ENCODE peak calls at places on chromosomes 16 and 17, in ten cellular contexts. B is left ventricle myocardium inferior, D is astrocyte of the cerebellum, I is left lung, A is lower leg skin, S is mucosa of descending colon, M is HAP-1, H is IMR-90, T is upper lobe of right lung, J is tibial nerve. W is an unnamed sample.

GRCh38 chr16:50501251-50501650 is 46.9 kb upstream of the NKD1 start:
- DNase-seq in S (no peak), I (no peak), T (no peak), M (no peak), D (no peak), H (no peak), A (peak), J (no peak), B (no peak), W (no peak)

GRCh38 chr16:17334096-17334495 is 136.7 kb downstream of the XYLT1 start:
- DNase-seq in A (no peak), J (no peak), S (no peak), M (no peak), H (peak), D (no peak), T (no peak), B (no peak), I (no peak), W (peak)

GRCh38 chr17:28725660-28726395 is at the start of gene TLCD1:
- DNase-seq in B (peak), T (peak), H (peak), S (peak), M (peak), I (peak), A (peak), J (no peak), D (no peak), W (no peak)

GRCh38 chr17:72683506-72684404 is 408.7 kb downstream of the SLC39A11 start:
- DNase-seq in I (no peak), S (peak), D (peak), T (peak), H (peak), M (no peak), J (peak), A (no peak), B (no peak), W (peak)

GRCh38 chr17:8105957-8106398 is 12.3 kb downstream of the ALOXE3 start:
- DNase-seq in B (no peak), M (no peak), D (no peak), H (no peak), S (no peak), T (peak), A (no peak), I (no peak), J (no peak), W (no peak)

GRCh38 chr17:70810609-70811008 is 641.3 kb downstream of the KCNJ2 start:
- DNase-seq in I (no peak), B (no peak), J (no peak), D (no peak), S (no peak), A (no peak), T (no peak), H (peak), M (no peak), W (no peak)

GRCh38 chr16:53041196-53041977 is 11.3 kb downstream of the CHD9NB start:
- DNase-seq in I (no peak), B (peak), S (no peak), H (peak), T (no peak), A (no peak), J (peak), M (no peak), D (no peak), W (no peak)

GRCh38 chr16:64428463-64428862 is 693.4 kb downstream of the CDH11 start:
- DNase-seq in D (no peak), M (no peak), H (peak), T (no peak), J (no peak), A (no peak), S (no peak), B (no peak), I (no peak), W (peak)

GRCh38 chr17:50184057-50184456 is 17.4 kb downstream of the COL1A1 start:
- DNase-seq in M (no peak), I (peak), T (no peak), H (peak), J (no peak), A (no peak), D (no peak), B (no peak), S (no peak), W (no peak)

GRCh38 chr16:88856122-88856827 is 472 bp downstream of the GALNS start:
- DNase-seq in A (peak), H (no peak), D (no peak), M (no peak), B (no peak), I (no peak), S (peak), J (no peak), T (peak), W (no peak)

GRCh38 chr17:44878627-44879221 is 20.5 kb downstream of the EFTUD2 start:
- DNase-seq in S (peak), J (peak), M (peak), D (no peak), T (no peak), I (no peak), B (no peak), A (no peak), H (peak), W (no peak)

GRCh38 chr17:73901661-73902415 is 257.6 kb upstream of the SDK2 start:
- DNase-seq in B (peak), A (peak), D (no peak), I (peak), H (no peak), S (peak), T (peak), M (peak), J (peak), W (no peak)

GRCh38 chr17:7803981-7804380 is 30.0 kb upstream of the KDM6B start:
- DNase-seq in M (no peak), H (no peak), B (no peak), T (peak), A (no peak), I (peak), S (peak), J (no peak), D (no peak), W (no peak)

GRCh38 chr16:80540516-80541305 is at the start of gene DYNLRB2:
- DNase-seq in D (peak), T (peak), M (no peak), A (peak), S (peak), I (peak), B (peak), H (peak), J (peak), W (peak)

GRCh38 chr16:85157813-85158701 is 45.8 kb upstream of the CIBAR2 start:
- DNase-seq in J (no peak), D (no peak), H (no peak), I (peak), A (no peak), M (no peak), S (no peak), B (no peak), T (no peak), W (no peak)

GRCh38 chr16:66486773-66487579 is 59.9 kb downstream of the BEAN1 start:
- DNase-seq in D (peak), A (peak), B (no peak), M (no peak), J (no peak), I (no peak), H (peak), T (no peak), S (no peak), W (no peak)

GRCh38 chr16:67967183-67967955 is 1.1 kb downstream of the SLC12A4 start:
- DNase-seq in H (no peak), B (no peak), A (no peak), M (peak), T (no peak), J (no peak), S (no peak), I (no peak), D (no peak), W (no peak)

GRCh38 chr17:41061969-41062368 is 2.1 kb upstream of the KRTAP2-3 start:
- DNase-seq in H (peak), S (no peak), B (no peak), M (no peak), T (no peak), A (no peak), D (peak), J (no peak), I (no peak), W (peak)

GRCh38 chr17:44178133-44178532 is 7.6 kb downstream of the ASB16 start:
- DNase-seq in B (no peak), J (no peak), M (no peak), S (no peak), A (no peak), T (no peak), D (no peak), I (no peak), H (no peak), W (no peak)

GRCh38 chr17:39555368-39555767 is 52.4 kb downstream of the NEUROD2 start:
- DNase-seq in D (no peak), H (no peak), J (no peak), I (no peak), A (peak), M (no peak), T (no peak), B (no peak), S (no peak), W (no peak)

GRCh38 chr17:15741624-15742023 is 9.5 kb downstream of the TBC1D26 start:
- DNase-seq in I (no peak), A (no peak), B (no peak), S (no peak), J (no peak), T (no peak), M (no peak), D (no peak), H (no peak), W (no peak)
- H3K4me3 ChIP-seq in I (no peak), A (no peak), B (no peak), S (no peak), J (no peak), T (no peak), M (no peak), D (no peak), H (no peak), W (no peak)

DNA sequence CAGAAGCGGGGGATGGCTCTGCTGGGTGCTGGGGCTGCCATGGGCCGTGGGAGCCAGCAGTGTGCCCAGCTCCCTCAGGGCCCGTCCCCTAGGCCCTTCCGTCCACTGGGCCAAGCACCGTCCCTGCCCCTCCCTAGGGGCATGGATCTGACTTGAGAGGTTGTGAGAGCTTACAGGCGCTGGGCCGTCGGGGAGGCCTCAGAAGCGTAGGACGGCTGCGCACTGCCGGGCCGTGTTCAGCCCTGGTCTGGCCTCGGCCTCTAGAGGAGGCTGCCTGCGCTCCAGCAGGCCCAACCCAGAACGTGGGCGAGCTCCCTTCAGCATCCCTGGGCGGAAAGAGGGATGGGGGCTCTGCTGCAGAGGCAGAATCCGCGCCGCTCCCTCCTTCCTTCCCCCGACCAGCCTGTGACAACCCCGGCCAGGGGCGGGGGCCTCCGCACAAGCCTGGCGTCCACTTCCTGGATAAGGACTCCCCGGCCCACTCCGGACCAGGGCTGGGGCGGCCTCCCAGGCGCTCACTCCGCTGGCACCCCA is 685 bp upstream of the MPG start:
- DNase-seq in H (peak), T (peak), B (peak), M (no peak), D (no peak), S (peak), A (peak), J (no peak), I (peak), W (no peak)
- H3K4me3 ChIP-seq in H (peak), T (peak), B (peak), M (peak), D (peak), S (peak), A (peak), J (peak), I (peak), W (peak)

GRCh38 chr16:81786868-81787267 is 7.8 kb downstream of the PLCG2 start:
- DNase-seq in I (no peak), H (no peak), S (no peak), J (no peak), A (no peak), T (no peak), B (no peak), M (no peak), D (no peak), W (no peak)

GRCh38 chr16:81784042-81784785 is 5.1 kb downstream of the PLCG2 start:
- DNase-seq in S (no peak), T (no peak), H (no peak), J (no peak), M (no peak), B (no peak), I (no peak), A (no peak), D (no peak), W (no peak)

GRCh38 chr16:81786321-81786720 is 7.2 kb downstream of the PLCG2 start:
- DNase-seq in J (no peak), T (no peak), M (no peak), B (no peak), A (no peak), I (no peak), H (peak), S (no peak), D (peak), W (no peak)

GRCh38 chr16:81787659-81788058 is 8.6 kb downstream of the PLCG2 start:
- DNase-seq in D (no peak), I (no peak), B (no peak), H (no peak), T (no peak), J (no peak), M (no peak), S (no peak), A (no peak), W (no peak)

DNA sequence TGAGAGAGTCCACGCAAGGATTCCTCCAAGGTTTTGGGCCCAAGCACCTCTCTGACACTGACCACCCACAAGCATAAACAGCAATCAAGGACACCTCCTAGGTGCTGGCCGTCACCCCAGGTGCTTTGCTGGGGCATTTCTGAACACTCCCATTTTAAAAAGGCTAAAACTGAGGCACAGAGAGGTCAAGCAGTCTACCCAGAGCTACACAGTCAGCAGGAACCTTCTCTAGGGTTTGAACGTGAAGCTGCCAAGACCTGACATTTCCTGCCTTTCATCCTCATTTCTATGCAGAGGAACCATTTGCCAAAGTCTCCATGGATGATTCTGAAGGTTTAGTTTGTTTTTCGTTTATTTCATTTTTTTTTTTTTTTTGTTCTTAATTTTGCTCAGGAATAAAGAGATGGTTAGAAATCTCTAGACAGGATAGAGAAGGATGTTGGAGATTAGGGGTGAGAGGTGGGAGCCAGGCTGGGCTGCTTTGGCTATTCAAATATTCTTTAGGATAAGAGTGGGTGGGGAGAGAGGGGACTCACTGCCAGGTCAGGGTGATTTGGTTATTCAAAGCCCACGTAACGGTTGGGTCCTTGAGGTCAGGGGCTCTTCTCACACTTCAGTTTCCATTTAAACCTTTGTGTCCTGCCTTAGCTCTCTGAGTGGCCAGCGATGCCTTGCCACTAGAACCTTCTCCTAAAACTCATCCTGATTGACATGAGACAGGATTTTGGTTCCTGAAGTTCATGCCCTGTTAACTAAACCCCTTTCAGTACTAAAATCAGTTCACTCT is 6.2 kb downstream of the PLCG2 start:
- DNase-seq in J (no peak), A (no peak), H (no peak), M (no peak), T (no peak), S (no peak), I (no peak), D (no peak), B (no peak), W (no peak)
- H3K4me3 ChIP-seq in J (no peak), A (no peak), H (no peak), M (no peak), T (no peak), S (no peak), I (no peak), D (no peak), B (no peak), W (no peak)

DNA sequence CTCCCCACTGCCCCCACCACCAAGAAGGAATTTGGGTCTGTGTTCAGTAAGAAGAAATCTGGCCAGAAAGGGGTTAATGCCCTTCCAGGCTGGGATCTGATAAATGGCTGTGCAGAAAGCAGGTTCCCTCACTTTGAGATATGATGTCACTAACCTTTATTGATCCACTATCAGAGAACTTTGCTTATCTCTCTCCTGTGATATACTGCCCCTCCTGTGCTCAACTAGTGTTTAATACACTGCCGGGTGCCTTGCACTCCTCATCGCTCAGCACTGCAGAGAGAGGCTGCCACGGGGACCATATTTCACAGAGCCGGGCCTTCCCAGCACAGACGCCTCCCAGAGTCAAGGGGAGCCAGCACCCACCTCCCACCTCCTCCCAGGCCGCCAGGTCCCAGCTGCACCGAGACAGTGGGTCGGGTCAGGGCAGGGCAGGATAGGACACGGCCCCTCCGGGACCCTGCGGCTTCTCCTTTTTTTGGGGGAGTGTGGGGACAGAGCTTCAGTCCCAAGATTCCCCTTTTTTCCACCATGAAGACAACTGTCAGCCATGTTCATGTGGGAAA is 20.2 kb downstream of the ZFHX3 start:
- DNase-seq in A (no peak), I (no peak), S (no peak), B (no peak), T (no peak), D (no peak), H (no peak), J (no peak), M (no peak), W (no peak)
- H3K4me3 ChIP-seq in A (no peak), I (no peak), S (no peak), B (no peak), T (no peak), D (no peak), H (no peak), J (no peak), M (no peak), W (no peak)

GRCh38 chr16:86343111-86343642 is 167.2 kb upstream of the FOXF1 start:
- DNase-seq in T (no peak), M (no peak), D (no peak), J (peak), A (no peak), B (peak), I (no peak), H (peak), S (peak), W (no peak)
- H3K4me3 ChIP-seq in T (peak), M (no peak), D (no peak), J (no peak), A (no peak), B (peak), I (no peak), H (no peak), S (no peak), W (no peak)

DNA sequence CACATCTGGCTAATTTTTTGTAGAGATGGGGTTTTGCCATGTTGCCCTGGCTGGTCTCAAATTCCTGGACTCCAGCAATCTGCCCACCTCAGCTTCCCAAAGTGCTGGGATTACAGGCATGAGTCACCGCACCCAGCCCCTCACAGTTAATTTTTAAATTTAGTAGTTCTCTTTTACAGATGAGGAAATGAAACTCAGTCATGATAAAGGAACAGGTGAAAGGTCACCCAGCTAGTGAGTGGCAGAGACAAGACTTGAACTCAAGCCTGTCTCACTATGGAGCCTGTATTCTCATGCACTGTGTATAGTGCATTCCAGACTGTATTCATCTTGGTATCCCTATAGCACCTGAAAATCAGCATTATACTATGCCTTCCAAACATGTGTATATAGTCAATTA is 77.1 kb upstream of the WSB1 start:
- DNase-seq in D (no peak), S (no peak), J (no peak), T (no peak), M (no peak), A (no peak), H (no peak), I (no peak), B (no peak), W (no peak)
- H3K4me3 ChIP-seq in D (no peak), S (no peak), J (no peak), T (no peak), M (no peak), A (no peak), H (no peak), I (no peak), B (no peak), W (no peak)